ENCODE peak calls at places on chromosome 15, in ten cellular contexts. One of them, this sample, is unnamed.

GRCh38 chr15:82021021-82021420 is 24.8 kb downstream of the MEX3B start:
- DNase-seq in CD8-positive, alpha-beta T cell: no peak
- DNase-seq in endodermal cell: no peak
- DNase-seq in psoas muscle: no peak
- DNase-seq in upper lobe of right lung: no peak
- DNase-seq in suprapubic skin: no peak
- DNase-seq in lung: no peak
- DNase-seq in spleen: no peak
- DNase-seq in Panc1: no peak
- DNase-seq in BE2C: peak; percentile 18
- DNase-seq in this sample: no peak

GRCh38 chr15:43769584-43770228 is 7.1 kb downstream of the ELL3 start:
- DNase-seq in spleen: no peak
- DNase-seq in lung: no peak
- DNase-seq in endodermal cell: peak; percentile 89
- DNase-seq in Panc1: peak; percentile 65
- DNase-seq in CD8-positive, alpha-beta T cell: peak; percentile 65
- DNase-seq in upper lobe of right lung: peak; percentile 63
- DNase-seq in suprapubic skin: no peak
- DNase-seq in psoas muscle: peak; percentile 44
- DNase-seq in BE2C: peak; percentile 70
- DNase-seq in this sample: peak; percentile 70

GRCh38 chr15:60165111-60165510 is 161.0 kb downstream of the FOXB1 start:
- DNase-seq in Panc1: no peak
- DNase-seq in psoas muscle: no peak
- DNase-seq in endodermal cell: no peak
- DNase-seq in upper lobe of right lung: no peak
- DNase-seq in BE2C: no peak
- DNase-seq in spleen: no peak
- DNase-seq in CD8-positive, alpha-beta T cell: no peak
- DNase-seq in lung: no peak
- DNase-seq in suprapubic skin: no peak
- DNase-seq in this sample: no peak

GRCh38 chr15:60941448-60941847 is 287.7 kb downstream of the RORA start:
- DNase-seq in CD8-positive, alpha-beta T cell: no peak
- DNase-seq in suprapubic skin: no peak
- DNase-seq in Panc1: no peak
- DNase-seq in upper lobe of right lung: no peak
- DNase-seq in BE2C: no peak
- DNase-seq in psoas muscle: peak; percentile 22
- DNase-seq in spleen: no peak
- DNase-seq in lung: no peak
- DNase-seq in endodermal cell: no peak
- DNase-seq in this sample: no peak

GRCh38 chr15:65655026-65655425 is 33.3 kb downstream of the SLC24A1 start:
- DNase-seq in endodermal cell: no peak
- DNase-seq in lung: no peak
- DNase-seq in suprapubic skin: no peak
- DNase-seq in upper lobe of right lung: no peak
- DNase-seq in CD8-positive, alpha-beta T cell: no peak
- DNase-seq in Panc1: no peak
- DNase-seq in spleen: no peak
- DNase-seq in BE2C: no peak
- DNase-seq in psoas muscle: no peak
- DNase-seq in this sample: no peak

GRCh38 chr15:57053470-57053869 is 135.0 kb downstream of the TCF12 start:
- DNase-seq in psoas muscle: no peak
- DNase-seq in lung: no peak
- DNase-seq in Panc1: no peak
- DNase-seq in upper lobe of right lung: no peak
- DNase-seq in spleen: no peak
- DNase-seq in BE2C: no peak
- DNase-seq in endodermal cell: no peak
- DNase-seq in suprapubic skin: no peak
- DNase-seq in CD8-positive, alpha-beta T cell: no peak
- DNase-seq in this sample: no peak

GRCh38 chr15:92569778-92570177 is 85.8 kb downstream of the FAM174B start:
- DNase-seq in Panc1: no peak
- DNase-seq in spleen: no peak
- DNase-seq in lung: no peak
- DNase-seq in BE2C: no peak
- DNase-seq in suprapubic skin: no peak
- DNase-seq in endodermal cell: no peak
- DNase-seq in psoas muscle: no peak
- DNase-seq in upper lobe of right lung: no peak
- DNase-seq in CD8-positive, alpha-beta T cell: no peak
- DNase-seq in this sample: no peak

GRCh38 chr15:31336943-31337295 is 10.3 kb downstream of the KLF13 start:
- DNase-seq in psoas muscle: no peak
- DNase-seq in endodermal cell: no peak
- DNase-seq in Panc1: no peak
- DNase-seq in lung: no peak
- DNase-seq in upper lobe of right lung: no peak
- DNase-seq in suprapubic skin: no peak
- DNase-seq in CD8-positive, alpha-beta T cell: no peak
- DNase-seq in BE2C: no peak
- DNase-seq in spleen: peak; percentile 50
- DNase-seq in this sample: no peak

GRCh38 chr15:71275098-71275497 is 159.8 kb downstream of the THSD4 start:
- DNase-seq in upper lobe of right lung: no peak
- DNase-seq in suprapubic skin: no peak
- DNase-seq in CD8-positive, alpha-beta T cell: no peak
- DNase-seq in BE2C: no peak
- DNase-seq in lung: no peak
- DNase-seq in spleen: no peak
- DNase-seq in endodermal cell: no peak
- DNase-seq in psoas muscle: no peak
- DNase-seq in Panc1: no peak
- DNase-seq in this sample: no peak

GRCh38 chr15:37880009-37880834 is 54.2 kb upstream of the TMCO5A start:
- DNase-seq in Panc1: no peak
- DNase-seq in psoas muscle: no peak
- DNase-seq in suprapubic skin: no peak
- DNase-seq in spleen: no peak
- DNase-seq in lung: no peak
- DNase-seq in endodermal cell: peak; percentile 60
- DNase-seq in CD8-positive, alpha-beta T cell: no peak
- DNase-seq in BE2C: peak; percentile 43
- DNase-seq in upper lobe of right lung: no peak
- DNase-seq in this sample: peak; percentile 31

GRCh38 chr15:53844634-53845033 is 85.2 kb upstream of the WDR72 start:
- DNase-seq in BE2C: no peak
- DNase-seq in psoas muscle: no peak
- DNase-seq in CD8-positive, alpha-beta T cell: no peak
- DNase-seq in upper lobe of right lung: no peak
- DNase-seq in spleen: no peak
- DNase-seq in suprapubic skin: no peak
- DNase-seq in lung: no peak
- DNase-seq in Panc1: no peak
- DNase-seq in endodermal cell: no peak
- DNase-seq in this sample: no peak

GRCh38 chr15:98599911-98600685 is 48.2 kb upstream of the IGF1R start:
- DNase-seq in upper lobe of right lung: peak; percentile 64
- DNase-seq in Panc1: no peak
- DNase-seq in spleen: peak; percentile 81
- DNase-seq in suprapubic skin: no peak
- DNase-seq in BE2C: no peak
- DNase-seq in endodermal cell: peak; percentile 74
- DNase-seq in CD8-positive, alpha-beta T cell: peak; percentile 59
- DNase-seq in lung: peak; percentile 39
- DNase-seq in psoas muscle: no peak
- DNase-seq in this sample: peak; percentile 26

GRCh38 chr15:38662805-38663204 is 98.2 kb upstream of the RASGRP1 start:
- DNase-seq in endodermal cell: no peak
- DNase-seq in Panc1: no peak
- DNase-seq in suprapubic skin: no peak
- DNase-seq in upper lobe of right lung: no peak
- DNase-seq in CD8-positive, alpha-beta T cell: no peak
- DNase-seq in lung: no peak
- DNase-seq in spleen: no peak
- DNase-seq in psoas muscle: no peak
- DNase-seq in BE2C: no peak
- DNase-seq in this sample: no peak

GRCh38 chr15:86623236-86623635 is 543.6 kb downstream of the AGBL1 start:
- DNase-seq in BE2C: no peak
- DNase-seq in CD8-positive, alpha-beta T cell: no peak
- DNase-seq in Panc1: no peak
- DNase-seq in psoas muscle: no peak
- DNase-seq in lung: no peak
- DNase-seq in upper lobe of right lung: no peak
- DNase-seq in suprapubic skin: no peak
- DNase-seq in spleen: no peak
- DNase-seq in endodermal cell: no peak
- DNase-seq in this sample: no peak

GRCh38 chr15:85571780-85572179 is 191.4 kb downstream of the AKAP13 start:
- DNase-seq in spleen: no peak
- DNase-seq in endodermal cell: no peak
- DNase-seq in CD8-positive, alpha-beta T cell: no peak
- DNase-seq in BE2C: no peak
- DNase-seq in psoas muscle: no peak
- DNase-seq in upper lobe of right lung: no peak
- DNase-seq in Panc1: no peak
- DNase-seq in lung: no peak
- DNase-seq in suprapubic skin: no peak
- DNase-seq in this sample: no peak

GRCh38 chr15:81293728-81294500 is 30.0 kb downstream of the STARD5 start:
- DNase-seq in BE2C: no peak
- DNase-seq in psoas muscle: no peak
- DNase-seq in endodermal cell: no peak
- DNase-seq in upper lobe of right lung: no peak
- DNase-seq in Panc1: no peak
- DNase-seq in lung: no peak
- DNase-seq in CD8-positive, alpha-beta T cell: peak; percentile 84
- DNase-seq in suprapubic skin: no peak
- DNase-seq in spleen: peak; percentile 89
- DNase-seq in this sample: peak; percentile 95

DNA sequence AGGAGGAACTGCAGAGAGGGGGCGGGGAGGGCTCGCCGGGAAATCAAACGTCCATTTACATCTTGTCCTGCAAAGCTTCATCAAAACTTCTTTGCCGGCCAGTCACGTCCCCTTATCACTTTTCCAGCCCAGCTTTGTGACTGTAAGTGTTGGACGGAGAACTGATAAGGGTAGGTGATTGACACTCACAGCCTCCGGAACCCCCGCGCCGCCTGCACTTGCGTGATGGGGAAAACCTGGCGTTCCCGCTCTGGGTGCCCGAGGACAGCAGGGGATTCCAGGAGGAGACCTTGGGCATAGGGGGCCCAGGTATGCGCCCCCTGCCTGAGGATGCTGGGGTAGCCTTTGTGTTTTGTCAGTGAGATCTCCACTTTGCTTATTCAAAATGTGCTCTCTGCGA is 72.8 kb upstream of the ANKRD34C start:
- DNase-seq in BE2C: peak; percentile 59
- DNase-seq in spleen: no peak
- DNase-seq in suprapubic skin: no peak
- DNase-seq in psoas muscle: no peak
- DNase-seq in endodermal cell: peak; percentile 88
- DNase-seq in Panc1: no peak
- DNase-seq in CD8-positive, alpha-beta T cell: no peak
- DNase-seq in lung: no peak
- DNase-seq in upper lobe of right lung: no peak
- DNase-seq in this sample: no peak
- TF ChIP-seq CTCF in BE2C: peak; percentile 73
- TF ChIP-seq CTCF in spleen: no peak
- TF ChIP-seq CTCF in suprapubic skin: no peak
- TF ChIP-seq CTCF in psoas muscle: no peak
- TF ChIP-seq CTCF in endodermal cell: peak; percentile 83
- TF ChIP-seq CTCF in Panc1: peak; percentile 28
- TF ChIP-seq CTCF in CD8-positive, alpha-beta T cell: no peak
- TF ChIP-seq CTCF in lung: no peak
- TF ChIP-seq CTCF in upper lobe of right lung: no peak
- TF ChIP-seq CTCF in this sample: peak; percentile 46

DNA sequence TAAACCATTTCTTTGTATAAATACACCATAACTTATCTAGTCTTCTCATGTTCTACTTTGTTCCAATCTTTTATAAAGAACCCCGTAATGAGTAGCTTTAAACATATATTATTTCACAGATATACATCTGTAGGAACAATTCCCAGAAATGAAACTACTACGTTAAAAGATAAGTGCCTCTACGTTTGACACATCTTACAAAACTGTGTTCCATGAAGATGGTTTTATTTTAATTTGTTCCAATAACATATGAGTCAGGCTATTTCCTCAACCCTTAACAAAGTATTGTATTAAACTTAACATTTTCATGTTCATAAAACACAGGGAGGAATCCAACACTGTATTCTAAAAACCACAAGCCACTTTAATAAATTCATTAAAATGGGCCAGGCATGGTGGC is 52.9 kb downstream of the TRPM7 start:
- DNase-seq in endodermal cell: no peak
- DNase-seq in Panc1: no peak
- DNase-seq in spleen: no peak
- DNase-seq in BE2C: no peak
- DNase-seq in suprapubic skin: no peak
- DNase-seq in upper lobe of right lung: no peak
- DNase-seq in CD8-positive, alpha-beta T cell: no peak
- DNase-seq in psoas muscle: no peak
- DNase-seq in lung: no peak
- DNase-seq in this sample: no peak
- H3K36me3 ChIP-seq in endodermal cell: peaks cover 76% of the 10 kb centered on the region
- H3K36me3 ChIP-seq in Panc1: peaks cover 38% of the 10 kb centered on the region
- H3K36me3 ChIP-seq in spleen: no peaks in the 10 kb centered on the region
- H3K36me3 ChIP-seq in BE2C: peaks cover 78% of the 10 kb centered on the region
- H3K36me3 ChIP-seq in suprapubic skin: peaks cover 80% of the 10 kb centered on the region
- H3K36me3 ChIP-seq in upper lobe of right lung: peaks cover 93% of the 10 kb centered on the region
- H3K36me3 ChIP-seq in CD8-positive, alpha-beta T cell: peaks cover 40% of the 10 kb centered on the region
- H3K36me3 ChIP-seq in psoas muscle: no peaks in the 10 kb centered on the region
- H3K36me3 ChIP-seq in lung: peaks cover 10% of the 10 kb centered on the region
- H3K36me3 ChIP-seq in this sample: peaks cover 89% of the 10 kb centered on the region

DNA sequence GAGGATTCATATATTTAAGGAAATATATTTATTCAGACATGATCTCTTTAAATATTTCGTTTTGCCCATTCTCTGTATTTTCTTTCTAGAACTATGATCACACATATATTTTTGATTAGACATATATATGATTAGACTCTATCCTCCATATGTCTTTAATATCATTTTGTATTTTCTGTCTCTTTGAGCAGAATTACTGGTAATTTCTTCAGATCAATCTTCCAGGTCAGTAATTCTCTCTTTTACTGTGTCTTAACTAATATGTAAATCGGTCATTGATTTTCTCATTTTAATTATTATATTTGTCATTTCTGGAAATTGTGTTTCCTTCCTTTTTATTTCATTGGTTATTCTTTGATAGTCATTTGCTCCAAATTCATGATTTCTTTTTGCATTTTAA is 586.2 kb downstream of the NR2F2 start:
- DNase-seq in endodermal cell: no peak
- DNase-seq in BE2C: no peak
- DNase-seq in psoas muscle: no peak
- DNase-seq in Panc1: no peak
- DNase-seq in upper lobe of right lung: no peak
- DNase-seq in CD8-positive, alpha-beta T cell: no peak
- DNase-seq in spleen: no peak
- DNase-seq in suprapubic skin: no peak
- DNase-seq in lung: no peak
- DNase-seq in this sample: no peak
- H3K9me3 ChIP-seq in endodermal cell: peaks cover 30% of the 10 kb centered on the region
- H3K9me3 ChIP-seq in BE2C: no peaks in the 10 kb centered on the region
- H3K9me3 ChIP-seq in psoas muscle: peaks cover 14% of the 10 kb centered on the region
- H3K9me3 ChIP-seq in Panc1: peaks cover 11% of the 10 kb centered on the region
- H3K9me3 ChIP-seq in upper lobe of right lung: peaks cover 7% of the 10 kb centered on the region
- H3K9me3 ChIP-seq in CD8-positive, alpha-beta T cell: no peaks in the 10 kb centered on the region
- H3K9me3 ChIP-seq in spleen: peaks cover 52% of the 10 kb centered on the region
- H3K9me3 ChIP-seq in suprapubic skin: peaks cover 21% of the 10 kb centered on the region
- H3K9me3 ChIP-seq in lung: no peaks in the 10 kb centered on the region
- H3K9me3 ChIP-seq in this sample: peaks cover 19% of the 10 kb centered on the region

GRCh38 chr15:49096090-49096750 is 50.0 kb upstream of the SECISBP2L start:
- DNase-seq in BE2C: no peak
- DNase-seq in upper lobe of right lung: no peak
- DNase-seq in endodermal cell: no peak
- DNase-seq in CD8-positive, alpha-beta T cell: no peak
- DNase-seq in lung: no peak
- DNase-seq in spleen: no peak
- DNase-seq in Panc1: no peak
- DNase-seq in suprapubic skin: no peak
- DNase-seq in psoas muscle: no peak
- DNase-seq in this sample: no peak
- TF ChIP-seq CTCF in BE2C: no peak
- TF ChIP-seq CTCF in upper lobe of right lung: no peak
- TF ChIP-seq CTCF in endodermal cell: no peak
- TF ChIP-seq CTCF in CD8-positive, alpha-beta T cell: no peak
- TF ChIP-seq CTCF in lung: no peak
- TF ChIP-seq CTCF in spleen: no peak
- TF ChIP-seq CTCF in Panc1: no peak
- TF ChIP-seq CTCF in suprapubic skin: no peak
- TF ChIP-seq CTCF in psoas muscle: no peak
- TF ChIP-seq CTCF in this sample: no peak

This sample was measured in OCI-LY7.